ENCODE peak calls at places on chromosome 3, in five cellular contexts. C is GM10248, B is SK-N-SH, O is epithelial cell of esophagus, Y is IMR-90. T is an unnamed sample.

GRCh38 chr3:165393458-165393857 is 197.3 kb upstream of the SLITRK3 start:
- DNase-seq in B (no peak), Y (no peak), O (no peak), C (no peak), T (no peak)

GRCh38 chr3:101942356-101942755 is 93.0 kb downstream of the NFKBIZ start:
- DNase-seq in B (no peak), Y (no peak), O (no peak), C (no peak), T (no peak)

GRCh38 chr3:100525753-100526612 is 33.6 kb downstream of the TMEM45A start:
- DNase-seq in B (peak), Y (peak), O (peak), C (no peak), T (no peak)

GRCh38 chr3:117512975-117513374 is 803.4 kb downstream of the TUSC7 start:
- DNase-seq in C (no peak), Y (peak), O (no peak), B (no peak), T (no peak)

GRCh38 chr3:105611304-105612192 is 244.8 kb downstream of the ALCAM start:
- DNase-seq in Y (no peak), O (peak), B (no peak), C (no peak), T (no peak)

GRCh38 chr3:115819785-115820384 is 196.6 kb downstream of the GAP43 start:
- DNase-seq in C (peak), O (peak), Y (peak), B (peak), T (peak)

GRCh38 chr3:150264560-150264959 is 143.5 kb upstream of the TSC22D2 start:
- DNase-seq in B (no peak), Y (no peak), O (no peak), C (no peak), T (no peak)

GRCh38 chr3:43089081-43089480 is 16.8 kb downstream of the POMGNT2 start:
- DNase-seq in C (no peak), Y (no peak), B (no peak), O (no peak), T (no peak)

GRCh38 chr3:16448691-16449090 is 64.8 kb downstream of the RFTN1 start:
- DNase-seq in Y (peak), B (no peak), C (no peak), O (peak), T (peak)

GRCh38 chr3:27728195-27729087 is 6.3 kb upstream of the EOMES start:
- DNase-seq in B (peak), C (no peak), Y (no peak), O (no peak), T (no peak)

GRCh38 chr3:27568393-27568792 is 84.2 kb upstream of the SLC4A7 start:
- DNase-seq in C (no peak), O (peak), B (peak), Y (peak), T (no peak)

GRCh38 chr3:124923833-124924232 is 10.7 kb downstream of the MUC13 start:
- DNase-seq in Y (no peak), B (no peak), C (no peak), O (peak), T (no peak)

DNA sequence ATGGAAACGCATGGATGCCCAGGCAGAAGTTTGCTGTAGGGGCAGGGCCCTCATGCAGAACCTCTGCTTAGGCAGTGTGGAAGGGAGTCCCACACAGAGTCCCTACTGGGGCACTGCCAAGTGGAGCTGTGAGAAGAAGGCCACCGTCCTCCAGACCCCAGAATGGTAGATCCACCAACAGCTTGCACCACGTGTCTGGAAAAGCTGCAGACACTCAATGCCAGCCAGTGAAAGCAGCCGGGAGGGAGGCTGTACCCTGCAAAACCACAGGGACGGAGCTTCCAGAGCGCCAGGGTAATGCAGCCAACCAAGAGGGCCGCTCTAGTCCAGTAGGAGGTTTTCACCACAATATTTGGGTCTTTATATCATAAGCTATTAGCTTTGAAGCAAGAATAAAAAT is 97.1 kb upstream of the IQSEC1 start:
- DNase-seq in O (no peak), C (no peak), Y (no peak), B (no peak), T (no peak)
- TF ChIP-seq CTCF in O (no peak), C (no peak), Y (no peak), B (no peak), T (no peak)

GRCh38 chr3:170418422-170419300 is at the start of gene CLDN11:
- DNase-seq in B (peak), O (peak), C (peak), Y (peak), T (no peak)
- TF ChIP-seq CTCF in B (no peak), O (no peak), C (no peak), Y (peak), T (peak)

GRCh38 chr3:118637866-118638265 is 396.8 kb downstream of the IGSF11 start:
- DNase-seq in Y (no peak), C (no peak), O (peak), B (no peak), T (no peak)

GRCh38 chr3:118641608-118642007 is 393.0 kb downstream of the IGSF11 start:
- DNase-seq in O (peak), Y (no peak), C (no peak), B (peak), T (no peak)

DNA sequence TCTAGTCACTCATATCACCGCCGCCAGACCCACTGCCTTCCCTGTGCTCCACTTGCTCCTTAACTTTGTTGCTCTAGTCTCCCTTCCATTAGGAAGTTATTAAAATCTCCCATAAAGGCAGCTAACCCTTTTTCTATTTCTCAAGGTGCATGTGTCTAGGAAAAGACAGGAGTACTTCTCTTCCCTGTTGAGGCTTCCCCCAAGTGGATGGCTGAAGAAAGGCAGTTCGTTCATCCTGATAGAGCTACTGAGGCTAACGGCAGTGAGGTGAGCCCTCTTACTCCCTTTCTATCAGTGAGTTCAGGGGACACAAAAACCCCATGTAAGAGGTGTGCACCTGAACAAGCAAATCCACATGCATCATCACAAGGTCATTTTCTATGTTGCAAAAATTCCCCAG is 397.8 kb downstream of the IGSF11 start:
- DNase-seq in O (peak), Y (no peak), B (peak), C (no peak), T (no peak)
- TF ChIP-seq CTCF in O (peak), Y (peak), B (no peak), C (no peak), T (no peak)

GRCh38 chr3:170021083-170021482 is 16.7 kb upstream of the GPR160 start:
- DNase-seq in B (no peak), O (no peak), C (no peak), Y (no peak), T (no peak)
- TF ChIP-seq CTCF in B (no peak), O (no peak), C (peak), Y (peak), T (no peak)

DNA sequence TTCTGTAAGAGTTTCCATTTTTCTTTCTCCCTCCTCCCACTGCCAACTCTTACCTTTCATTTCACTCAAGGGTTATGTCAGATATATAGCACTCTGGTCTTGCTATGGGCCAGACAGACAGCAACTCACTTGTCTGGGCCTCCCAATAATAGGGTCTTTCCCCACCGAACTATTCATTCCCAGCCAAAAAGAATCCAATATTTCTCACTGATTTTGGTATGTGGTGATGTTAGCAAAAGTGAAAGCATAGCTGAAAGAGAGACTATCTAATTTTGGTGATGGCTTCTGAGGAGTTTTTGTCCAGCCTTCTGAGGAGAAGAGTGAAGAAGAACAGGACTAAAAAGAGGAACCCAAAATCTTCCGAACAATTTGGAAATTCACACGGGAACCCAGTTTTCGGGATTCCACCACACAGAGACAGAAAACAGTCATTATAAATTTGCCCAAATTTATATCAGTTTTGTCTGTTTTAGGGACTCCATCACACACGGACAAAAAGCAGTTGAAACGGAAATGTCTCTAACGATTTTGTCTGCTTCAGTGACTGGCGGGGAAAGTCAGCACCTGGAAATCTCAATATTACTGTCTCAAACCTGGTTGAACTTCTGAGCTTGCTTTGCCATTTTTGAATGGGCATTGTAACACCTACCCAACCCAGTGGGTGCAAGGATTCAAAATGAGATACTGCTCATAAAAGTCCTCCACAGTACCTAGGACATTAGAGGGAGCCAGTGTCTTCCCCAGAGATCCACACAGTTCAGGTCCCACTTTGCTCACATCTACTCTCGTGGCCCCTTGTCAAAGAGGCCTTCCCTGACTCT is 9.1 kb downstream of the CD80 start:
- DNase-seq in Y (no peak), C (no peak), B (no peak), O (no peak), T (no peak)
- TF ChIP-seq CTCF in Y (no peak), C (no peak), B (no peak), O (no peak), T (no peak)

GRCh38 chr3:38840987-38841386 is 25.0 kb upstream of the SCN10A start:
- DNase-seq in O (no peak), Y (no peak), C (no peak), B (no peak), T (no peak)

GRCh38 chr3:38836561-38836960 is 20.5 kb upstream of the SCN10A start:
- DNase-seq in Y (no peak), C (no peak), B (no peak), O (no peak), T (no peak)

GRCh38 chr3:38843898-38844297 is 27.9 kb upstream of the SCN10A start:
- DNase-seq in O (peak), Y (peak), B (peak), C (no peak), T (peak)

GRCh38 chr3:38837358-38837757 is 21.3 kb upstream of the SCN10A start:
- DNase-seq in O (no peak), B (no peak), Y (no peak), C (no peak), T (no peak)

DNA sequence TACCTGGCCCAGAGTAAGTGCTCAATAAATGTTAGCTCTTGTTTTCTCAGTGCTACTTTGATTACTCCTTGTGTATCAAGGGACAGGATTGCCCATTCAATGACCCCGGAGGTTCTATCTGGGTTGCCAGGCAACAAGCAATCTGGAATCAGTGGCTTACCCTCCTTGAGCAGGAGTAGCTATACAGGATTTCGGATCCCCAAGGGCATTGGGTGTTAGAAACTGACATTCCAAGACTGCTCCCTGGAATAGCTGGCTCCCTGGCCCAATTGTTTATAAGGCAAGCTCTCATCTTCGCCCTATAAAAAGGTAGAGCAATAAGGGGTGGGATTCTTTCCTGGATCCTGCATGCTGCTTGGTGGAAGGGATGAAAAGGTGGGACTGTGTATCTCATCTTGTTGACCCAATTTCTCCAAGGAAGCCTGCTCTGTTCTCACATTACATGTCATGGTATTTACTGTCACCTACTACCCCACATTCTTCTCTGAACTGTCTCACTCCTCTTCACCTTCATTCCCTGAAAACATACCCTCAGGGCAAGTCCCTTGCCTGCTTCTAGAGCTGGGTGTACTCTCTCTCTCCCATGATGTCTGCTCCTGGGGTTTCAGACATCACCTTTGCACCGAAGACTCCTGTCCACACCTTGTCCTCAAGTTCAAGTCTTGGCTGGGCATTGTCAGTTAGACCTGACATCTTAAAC is 26.4 kb upstream of the SCN10A start:
- DNase-seq in O (no peak), B (no peak), Y (no peak), C (no peak), T (no peak)
- TF ChIP-seq CTCF in O (no peak), B (no peak), Y (no peak), C (no peak), T (no peak)

GRCh38 chr3:139020868-139021234 is at the start of gene PRR23B:
- DNase-seq in C (no peak), B (peak), Y (no peak), O (no peak), T (no peak)
- TF ChIP-seq CTCF in C (no peak), B (peak), Y (no peak), O (no peak), T (no peak)